ENCODE peak calls at places on chromosomes 12 and 14, in four cellular contexts. F is K562, E is WTC11, H is GM12878. B is an unnamed sample.

GRCh38 chr12:57754411-57755193 is at the start of gene MARCHF9:
- DNase-seq in H (no peak), F (peak; percentile 88), E (peak; percentile 77), B (no peak)

GRCh38 chr14:32047791-32048190 is 29.3 kb upstream of the ARHGAP5 start:
- DNase-seq in F (no peak), H (no peak), E (no peak), B (no peak)

GRCh38 chr12:50059440-50060119 is 2.2 kb downstream of the ASIC1 start:
- DNase-seq in F (no peak), E (no peak), H (no peak), B (no peak)

GRCh38 chr12:15601210-15601800 is 187.9 kb downstream of the EPS8 start:
- DNase-seq in E (no peak), F (no peak), H (no peak), B (no peak)

GRCh38 chr12:118591-118990 is 52.0 kb downstream of the IQSEC3 start:
- DNase-seq in H (no peak), E (no peak), F (no peak), B (no peak)

GRCh38 chr12:82757611-82758010 is 70.9 kb downstream of the TMTC2 start:
- DNase-seq in F (no peak), H (no peak), E (no peak), B (no peak)

GRCh38 chr14:52091913-52092312 is 23.1 kb upstream of the NID2 start:
- DNase-seq in E (no peak), H (no peak), F (no peak), B (no peak)

GRCh38 chr12:112868459-112869041 is 38.2 kb upstream of the OAS1 start:
- DNase-seq in E (peak; percentile 48), F (no peak), H (no peak), B (peak; percentile 21)

GRCh38 chr14:32422440-32422839 is 93.3 kb downstream of the AKAP6 start:
- DNase-seq in H (no peak), E (no peak), F (no peak), B (no peak)

GRCh38 chr14:77140937-77141591 is 527 bp downstream of the ZDHHC22 start:
- DNase-seq in F (peak; percentile 28), H (no peak), E (peak; percentile 84), B (no peak)
- TF ChIP-seq TCF7 in F (no peak), H (no peak), E (peak; percentile 43), B (no peak)

GRCh38 chr14:65770681-65771080 is 358.2 kb downstream of the FUT8 start:
- DNase-seq in H (no peak), F (no peak), E (no peak), B (no peak)
- TF ChIP-seq TCF7 in H (no peak), F (no peak), E (no peak), B (no peak)

DNA sequence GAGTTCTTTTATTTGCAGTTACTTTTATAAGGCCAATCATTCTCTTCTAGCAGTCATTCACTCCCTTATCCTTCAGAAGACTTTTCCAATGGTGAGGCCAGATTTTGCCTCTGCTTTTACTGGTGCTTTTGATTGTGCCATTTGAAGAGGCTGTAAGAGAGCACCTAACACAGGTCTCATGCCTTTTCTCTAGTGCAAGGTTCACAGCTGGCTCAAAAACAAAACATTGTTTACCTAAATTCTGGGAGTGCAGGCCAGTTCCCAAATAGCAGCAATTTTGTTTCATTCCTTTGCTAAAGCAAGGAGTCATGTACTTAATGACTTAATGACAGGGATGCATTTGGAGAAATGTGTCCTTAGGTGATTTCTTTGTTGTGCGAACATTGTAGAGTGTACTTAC is 192.0 kb downstream of the SYT10 start:
- DNase-seq in E (no peak), F (no peak), H (no peak), B (no peak)
- TF ChIP-seq TCF7 in E (no peak), F (no peak), H (no peak), B (no peak)

GRCh38 chr14:22271838-22272237 is 317.2 kb downstream of the DAD1 start:
- DNase-seq in F (no peak), H (no peak), E (no peak), B (no peak)

GRCh38 chr14:22265319-22266140 is 323.5 kb downstream of the DAD1 start:
- DNase-seq in E (no peak), F (no peak), H (no peak), B (no peak)

GRCh38 chr14:22266683-22267082 is 322.3 kb downstream of the DAD1 start:
- DNase-seq in E (no peak), F (no peak), H (no peak), B (no peak)

GRCh38 chr14:22266141-22266442 is 322.9 kb downstream of the DAD1 start:
- DNase-seq in E (no peak), H (no peak), F (no peak), B (no peak)

GRCh38 chr14:22268875-22269274 is 320.1 kb downstream of the DAD1 start:
- DNase-seq in F (no peak), E (no peak), H (no peak), B (no peak)
- TF ChIP-seq TCF7 in F (no peak), E (no peak), H (no peak), B (no peak)

DNA sequence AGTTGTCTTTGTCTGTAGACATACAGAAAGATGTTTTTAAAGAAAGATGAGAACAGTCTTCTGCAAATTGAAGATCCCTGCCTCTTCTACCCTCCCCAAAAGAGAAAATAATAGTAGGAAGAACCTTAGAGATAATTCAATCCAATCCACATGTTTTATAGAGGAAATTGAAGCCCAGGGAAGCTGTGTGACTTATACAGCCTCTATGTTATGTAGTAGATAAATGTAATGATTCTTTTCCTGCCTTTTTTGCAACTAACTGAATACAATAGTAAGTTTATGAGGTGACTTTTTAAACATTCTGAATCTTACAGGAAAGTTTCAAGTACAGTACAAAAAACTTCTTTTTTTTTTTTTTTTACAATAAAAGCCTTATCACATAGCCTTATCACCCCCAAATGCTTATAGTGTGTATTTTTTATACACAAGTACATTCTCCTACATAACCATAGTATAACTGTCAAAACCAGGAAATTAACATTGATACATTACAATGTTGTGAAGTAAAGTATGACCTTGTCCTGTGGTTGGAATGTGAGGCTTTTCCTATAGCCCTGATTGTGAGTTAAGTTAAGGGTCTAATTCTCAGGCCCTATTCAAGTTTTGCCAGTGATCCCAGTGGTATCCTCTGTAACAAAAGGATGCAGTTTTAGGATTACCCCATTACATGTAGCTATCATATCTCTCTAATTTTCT is 94.4 kb downstream of the FIGNL2 start:
- DNase-seq in H (no peak), E (no peak), F (no peak), B (no peak)
- TF ChIP-seq TCF7 in H (no peak), E (no peak), F (no peak), B (no peak)

GRCh38 chr14:102949801-102950451 is 27.5 kb downstream of the AMN start:
- DNase-seq in F (no peak), E (no peak), H (no peak), B (no peak)
- TF ChIP-seq TCF7 in F (no peak), E (no peak), H (no peak), B (no peak)

GRCh38 chr12:29610473-29611174 is 113.1 kb upstream of the OVCH1 start:
- DNase-seq in H (no peak), F (no peak), E (no peak), B (no peak)
- TF ChIP-seq TCF7 in H (no peak), F (no peak), E (no peak), B (no peak)

DNA sequence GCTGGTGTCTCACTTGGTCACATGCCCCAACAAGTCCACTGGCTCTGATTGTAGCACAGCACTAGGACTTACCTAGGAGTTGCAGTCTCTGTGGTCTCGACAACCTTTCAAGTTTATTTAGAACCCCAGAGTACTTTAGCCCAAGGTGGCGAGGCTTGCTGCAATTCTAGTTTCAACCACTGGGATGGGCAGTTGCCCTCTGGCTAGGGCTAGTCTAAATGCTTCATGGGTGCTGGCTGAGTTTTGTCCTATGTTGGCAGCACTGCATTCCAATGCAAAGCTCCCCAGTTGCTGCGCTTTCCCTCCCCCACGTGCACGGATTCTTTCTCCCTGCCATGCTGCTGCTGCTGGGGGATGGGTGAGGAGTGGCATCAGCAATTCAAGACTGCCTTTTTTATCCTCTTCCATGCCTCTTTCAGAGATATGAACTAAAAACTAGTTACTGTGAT is 207.9 kb downstream of the SYNE2 start:
- DNase-seq in H (no peak), F (peak; percentile 6), E (peak; percentile 79), B (peak; percentile 15)
- TF ChIP-seq TCF7 in H (no peak), F (no peak), E (no peak), B (no peak)

B was measured in HepG2.